ENCODE peak calls at places on chromosome 4, in six cellular contexts. B is NCI-H1092; H is effector memory CD8-positive, alpha-beta T cell; S is WTC11; G is germinal center; P is DMS 273 treated with DMSO at 0.1 percent for 48 hours. O is an unnamed sample.

GRCh38 chr4:11535333-11535732 is 106.6 kb upstream of the HS3ST1 start:
- DNase-seq in G (no peak), S (no peak), P (no peak), H (no peak), B (no peak), O (no peak)

GRCh38 chr4:7808752-7809151 is 130.9 kb downstream of the AFAP1 start:
- DNase-seq in P (no peak), G (no peak), H (no peak), B (no peak), S (no peak), O (no peak)

GRCh38 chr4:170652571-170652970 is 562.8 kb upstream of the AADAT start:
- DNase-seq in B (no peak), G (no peak), S (no peak), P (no peak), H (no peak), O (no peak)

GRCh38 chr4:2062808-2063524 is 3.8 kb downstream of the NAT8L start:
- DNase-seq in P (no peak), B (no peak), S (no peak), G (no peak), H (no peak), O (no peak)

GRCh38 chr4:60461551-60461950 is 738.6 kb upstream of the ADGRL3 start:
- DNase-seq in S (no peak), H (no peak), B (no peak), G (no peak), P (no peak), O (no peak)

GRCh38 chr4:90543419-90544170 is 416.4 kb downstream of the CCSER1 start:
- DNase-seq in P (no peak), S (no peak), B (no peak), H (no peak), G (no peak), O (no peak)

GRCh38 chr4:23305026-23305425 is 584.8 kb downstream of the PPARGC1A start:
- DNase-seq in H (no peak), P (no peak), G (no peak), S (no peak), B (no peak), O (no peak)

GRCh38 chr4:7892212-7893019 is 47.2 kb downstream of the AFAP1 start:
- DNase-seq in H (no peak), P (peak), S (peak), G (no peak), B (no peak), O (no peak)

GRCh38 chr4:170004656-170005250 is 21.4 kb downstream of the MFAP3L start:
- DNase-seq in P (no peak), B (no peak), H (no peak), S (no peak), G (no peak), O (no peak)

O was measured in DMS79.